ENCODE peak calls at places on chromosomes 1 and 21, in four cellular contexts. F is heart left ventricle; A is astrocyte; T is CD4-positive, CD25-positive, alpha-beta regulatory T cell. U is an unnamed sample.

GRCh38 chr1:194047921-194048320 is 861.5 kb upstream of the B3GALT2 start:
- DNase-seq in F (no peak), A (no peak), T (no peak), U (no peak)

GRCh38 chr1:211132681-211133392 is 1.1 kb downstream of the KCNH1 start:
- DNase-seq in F (no peak), A (no peak), T (no peak), U (peak; percentile 43)

GRCh38 chr1:47507921-47508894 is 70.4 kb downstream of the FOXD2 start:
- DNase-seq in F (peak; percentile 22), A (no peak), T (no peak), U (peak; percentile 69)

GRCh38 chr1:230868736-230869385 is 540 bp upstream of the C1orf198 start:
- DNase-seq in F (no peak), A (no peak), T (no peak), U (peak; percentile 95)

GRCh38 chr1:41811978-41812852 is 106.5 kb downstream of the HIVEP3 start:
- DNase-seq in F (peak; percentile 41), A (peak; percentile 87), T (no peak), U (peak; percentile 79)

GRCh38 chr1:2785631-2786328 is 15.7 kb downstream of the TTC34 start:
- DNase-seq in F (peak; percentile 16), A (no peak), T (no peak), U (no peak)

GRCh38 chr1:183493540-183494245 is 21.4 kb downstream of the SMG7 start:
- DNase-seq in F (no peak), A (no peak), T (no peak), U (no peak)

GRCh38 chr1:45569962-45570581 is 13.8 kb upstream of the NASP start:
- DNase-seq in F (peak; percentile 65), A (peak; percentile 42), T (peak; percentile 54), U (peak; percentile 76)

GRCh38 chr1:27622828-27623227 is 12.2 kb downstream of the FGR start:
- DNase-seq in F (no peak), A (no peak), T (no peak), U (no peak)

GRCh38 chr1:92502247-92502646 is 15.5 kb upstream of the GFI1 start:
- DNase-seq in F (no peak), A (peak; percentile 60), T (no peak), U (no peak)

GRCh38 chr21:15875286-15875685 is 145.5 kb downstream of the USP25 start:
- DNase-seq in F (no peak), A (no peak), T (no peak), U (no peak)

GRCh38 chr1:20521960-20522861 is 14.3 kb upstream of the MUL1 start:
- DNase-seq in F (peak; percentile 79), A (peak; percentile 34), T (peak; percentile 48), U (peak; percentile 89)

GRCh38 chr1:167418397-167418796 is 99.9 kb downstream of the CD247 start:
- DNase-seq in F (no peak), A (no peak), T (no peak), U (no peak)

GRCh38 chr1:78370356-78370755 is 120.4 kb upstream of the PTGFR start:
- DNase-seq in F (no peak), A (peak; percentile 62), T (no peak), U (no peak)

GRCh38 chr1:154419620-154420020 is 14.5 kb downstream of the IL6R start:
- DNase-seq in F (peak; percentile 85), A (peak; percentile 90), T (no peak), U (no peak)

GRCh38 chr1:248831842-248832241 is 6.1 kb upstream of the SH3BP5L start:
- DNase-seq in F (no peak), A (no peak), T (no peak), U (no peak)

GRCh38 chr1:23526329-23527041 is 4.5 kb downstream of the E2F2 start:
- DNase-seq in F (no peak), A (no peak), T (no peak), U (no peak)

GRCh38 chr1:70528591-70529333 is 117.7 kb downstream of the CTH start:
- DNase-seq in F (no peak), A (peak; percentile 9), T (no peak), U (peak; percentile 75)

GRCh38 chr1:234973426-234974250 is 155.0 kb downstream of the TOMM20 start:
- DNase-seq in F (no peak), A (no peak), T (no peak), U (no peak)

GRCh38 chr1:112707217-112708001 is 482 bp upstream of the RHOC start:
- DNase-seq in F (peak; percentile 90), A (peak; percentile 75), T (peak; percentile 51), U (peak; percentile 95)

GRCh38 chr1:159205225-159205624 is 550 bp downstream of the ACKR1 start:
- DNase-seq in F (no peak), A (no peak), T (no peak), U (peak; percentile 39)

GRCh38 chr21:41251961-41252642 is 64.5 kb upstream of the FAM3B start:
- DNase-seq in F (no peak), A (peak; percentile 97), T (no peak), U (no peak)

GRCh38 chr1:110309768-110310167 is 29.4 kb upstream of the RBM15 start:
- DNase-seq in F (no peak), A (peak; percentile 91), T (no peak), U (no peak)

GRCh38 chr1:31101147-31101502 is 35.6 kb upstream of the PUM1 start:
- DNase-seq in F (no peak), A (peak; percentile 79), T (no peak), U (no peak)

GRCh38 chr1:245255783-245256182 is 101.0 kb downstream of the KIF26B start:
- DNase-seq in F (no peak), A (no peak), T (no peak), U (no peak)

DNA sequence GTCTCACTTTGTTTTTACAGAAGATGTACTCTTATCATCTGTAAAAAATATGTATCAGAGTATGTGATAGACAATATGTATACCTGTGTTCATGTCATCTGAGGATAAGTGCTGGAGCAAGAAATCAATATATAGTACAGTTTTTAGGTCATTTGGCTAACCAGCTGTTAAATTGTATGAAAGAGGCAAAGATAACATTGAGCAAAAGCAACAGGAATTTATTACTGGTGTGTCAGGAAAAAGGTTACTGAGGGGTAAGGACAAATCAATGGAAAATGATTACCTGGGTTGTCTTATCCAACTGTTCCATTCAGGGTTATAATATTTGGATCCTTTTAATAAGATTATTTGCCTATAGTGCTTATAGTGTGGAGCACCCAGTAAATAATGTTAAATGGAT is 4.9 kb downstream of the HIPK1 start:
- DNase-seq in F (no peak), A (no peak), T (no peak), U (no peak)
- H3K4me1 ChIP-seq in F (peaks cover 45% of the 10 kb centered on the region), A (peaks cover 17% of the 10 kb centered on the region), T (peaks cover 75% of the 10 kb centered on the region), U (peaks cover 28% of the 10 kb centered on the region)

DNA sequence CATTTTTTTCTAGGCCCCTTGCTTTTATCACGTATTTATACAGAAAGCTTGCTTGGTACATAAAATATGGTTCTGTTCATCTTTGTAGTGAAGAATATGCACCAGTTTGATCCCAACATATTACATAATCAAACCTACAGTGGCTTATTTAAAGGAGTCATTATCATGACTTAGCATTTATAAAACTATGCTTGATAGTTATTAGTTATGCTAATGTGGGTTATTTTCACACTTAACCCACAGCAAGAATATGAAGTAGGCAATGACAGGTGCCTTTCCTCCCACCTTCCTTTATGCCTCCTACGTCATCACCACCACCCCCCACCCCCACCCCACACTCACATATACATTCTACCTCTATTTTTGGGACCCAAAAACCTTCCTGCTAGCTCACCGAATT is 19.8 kb downstream of the CAP1 start:
- DNase-seq in F (no peak), A (no peak), T (no peak), U (no peak)
- H3K4me1 ChIP-seq in F (peaks cover 69% of the 10 kb centered on the region), A (peaks cover 25% of the 10 kb centered on the region), T (peaks cover 97% of the 10 kb centered on the region), U (no peaks in the 10 kb centered on the region)

DNA sequence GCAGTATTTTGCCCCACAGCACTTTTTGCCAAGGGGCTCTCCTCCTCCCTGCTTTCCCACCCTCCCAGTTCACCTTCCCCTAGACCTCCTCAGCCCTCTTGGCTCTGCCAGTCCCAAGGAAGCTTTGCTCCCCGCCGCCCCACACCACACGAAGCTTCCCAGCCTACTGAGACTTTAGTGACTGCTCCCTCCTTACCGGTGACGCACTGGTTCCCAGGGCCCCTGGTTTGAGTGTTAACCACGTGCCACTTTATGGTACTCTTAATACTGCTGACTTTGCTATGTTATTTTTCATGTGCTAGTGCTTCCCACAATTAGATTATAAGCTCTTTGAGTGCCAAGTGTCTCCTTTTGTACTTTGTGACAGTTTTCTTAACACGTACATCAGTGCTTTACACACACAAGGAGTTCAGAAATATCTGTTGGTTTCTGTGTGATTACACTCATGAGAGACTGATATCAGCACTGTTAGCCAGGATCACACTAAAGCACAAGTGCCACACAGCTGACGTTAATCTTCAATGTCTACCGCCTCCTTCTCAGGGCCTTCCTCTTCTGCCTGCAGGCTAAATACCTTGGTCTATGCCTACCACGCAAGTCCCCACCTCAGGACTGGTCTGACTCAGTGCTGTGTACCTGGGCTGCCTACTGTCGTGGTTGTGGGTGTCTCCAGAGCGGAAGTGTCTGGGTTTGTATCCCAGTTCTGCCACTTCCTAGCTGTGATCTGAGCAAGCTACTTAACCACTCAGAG is 61.0 kb downstream of the DNTTIP2 start:
- DNase-seq in F (no peak), A (no peak), T (no peak), U (no peak)
- H3K4me1 ChIP-seq in F (peaks cover 22% of the 10 kb centered on the region), A (peaks cover 46% of the 10 kb centered on the region), T (peaks cover 6% of the 10 kb centered on the region), U (peaks cover 14% of the 10 kb centered on the region)

GRCh38 chr1:66282885-66283284 is 251.1 kb upstream of the SGIP1 start:
- DNase-seq in F (no peak), A (peak; percentile 41), T (no peak), U (no peak)
- H3K4me1 ChIP-seq in F (peaks cover 7% of the 10 kb centered on the region), A (peaks cover 8% of the 10 kb centered on the region), T (peaks cover 58% of the 10 kb centered on the region), U (no peaks in the 10 kb centered on the region)

GRCh38 chr1:84415386-84415785 is 17.1 kb downstream of the DNASE2B start:
- DNase-seq in F (no peak), A (peak; percentile 28), T (no peak), U (no peak)

GRCh38 chr1:84409888-84410287 is 11.6 kb downstream of the DNASE2B start:
- DNase-seq in F (no peak), A (no peak), T (no peak), U (no peak)

GRCh38 chr1:84410328-84411107 is 12.2 kb downstream of the DNASE2B start:
- DNase-seq in F (no peak), A (no peak), T (no peak), U (no peak)

GRCh38 chr1:84407524-84408318 is 9.4 kb downstream of the DNASE2B start:
- DNase-seq in F (no peak), A (no peak), T (no peak), U (no peak)

GRCh38 chr1:84412316-84412942 is 14.1 kb downstream of the DNASE2B start:
- DNase-seq in F (no peak), A (peak; percentile 84), T (no peak), U (no peak)
- H3K4me1 ChIP-seq in F (no peaks in the 10 kb centered on the region), A (peaks cover 12% of the 10 kb centered on the region), T (no peaks in the 10 kb centered on the region), U (no peaks in the 10 kb centered on the region)